ENCODE peak calls at places on chromosomes 16 and 17, in nine cellular contexts. H is epithelial cell of esophagus, O is GM06990, N is uterus, F is fibroblast of pulmonary artery, D is ovary, T is fibroblast of mammary gland, R is tibial artery, C is astrocyte of the cerebellum. X is an unnamed sample.

GRCh38 chr16:68362314-68362913 is 51.6 kb downstream of the PRMT7 start:
- DNase-seq in H (no peak), O (no peak), N (no peak), F (no peak), D (no peak), T (no peak), R (no peak), C (no peak), X (no peak)

GRCh38 chr16:66264311-66265105 is 102.0 kb upstream of the CDH5 start:
- DNase-seq in H (no peak), O (no peak), N (peak), F (no peak), D (no peak), T (no peak), R (no peak), C (no peak), X (no peak)

GRCh38 chr16:908526-909155 is 62.1 kb downstream of the LMF1 start:
- DNase-seq in H (no peak), O (no peak), N (no peak), F (no peak), D (no peak), T (no peak), R (no peak), C (no peak), X (peak)

GRCh38 chr17:1034652-1035210 is 37.8 kb downstream of the TIMM22 start:
- DNase-seq in H (no peak), O (no peak), N (no peak), F (no peak), D (no peak), T (no peak), R (no peak), C (no peak), X (no peak)

GRCh38 chr17:15744885-15745284 is 12.8 kb downstream of the TBC1D26 start:
- DNase-seq in H (no peak), O (no peak), N (no peak), F (no peak), D (no peak), T (no peak), R (no peak), C (peak), X (no peak)

GRCh38 chr17:76697702-76698465 is 12.9 kb downstream of the MXRA7 start:
- DNase-seq in H (no peak), O (no peak), N (no peak), F (peak), D (no peak), T (no peak), R (peak), C (no peak), X (no peak)

GRCh38 chr16:71626858-71627213 is 852 bp downstream of the MARVELD3 start:
- DNase-seq in H (peak), O (peak), N (no peak), F (no peak), D (no peak), T (no peak), R (peak), C (no peak), X (no peak)

GRCh38 chr16:74111583-74111982 is 185.0 kb upstream of the PSMD7 start:
- DNase-seq in H (no peak), O (no peak), N (no peak), F (no peak), D (no peak), T (no peak), R (no peak), C (no peak), X (no peak)

GRCh38 chr17:45948881-45949624 is 50.0 kb upstream of the STH start:
- DNase-seq in H (peak), O (peak), N (peak), F (peak), D (peak), T (peak), R (peak), C (no peak), X (peak)

GRCh38 chr16:73037331-73037745 is 10.6 kb downstream of the ZFHX3 start:
- DNase-seq in H (no peak), O (no peak), N (peak), F (no peak), D (no peak), T (no peak), R (peak), C (no peak), X (no peak)

GRCh38 chr16:12625068-12625467 is 178.6 kb downstream of the CPPED1 start:
- DNase-seq in H (no peak), O (no peak), N (no peak), F (no peak), D (no peak), T (no peak), R (no peak), C (no peak), X (no peak)

GRCh38 chr17:58335779-58336455 is 7.3 kb upstream of the TSPOAP1 start:
- DNase-seq in H (no peak), O (peak), N (no peak), F (no peak), D (no peak), T (no peak), R (no peak), C (no peak), X (no peak)

GRCh38 chr17:62444063-62444462 is 20.4 kb downstream of the METTL2A start:
- DNase-seq in H (no peak), O (no peak), N (no peak), F (no peak), D (no peak), T (no peak), R (no peak), C (no peak), X (no peak)

GRCh38 chr16:56815721-56816120 is 49.3 kb upstream of the SLC12A3 start:
- DNase-seq in H (no peak), O (no peak), N (no peak), F (no peak), D (no peak), T (no peak), R (no peak), C (no peak), X (no peak)

GRCh38 chr17:7173687-7174602 is 5.2 kb downstream of the ASGR1 start:
- DNase-seq in H (peak), O (no peak), N (peak), F (no peak), D (no peak), T (peak), R (peak), C (no peak), X (peak)
- TF ChIP-seq CTCF in H (peak), O (no peak), N (no peak), F (no peak), D (no peak), T (no peak), R (no peak), C (no peak), X (peak)

GRCh38 chr17:32488604-32489180 is 1.9 kb downstream of the CDK5R1 start:
- DNase-seq in H (no peak), O (no peak), N (no peak), F (no peak), D (no peak), T (no peak), R (no peak), C (no peak), X (no peak)

GRCh38 chr17:32486701-32487459 is at the start of gene CDK5R1:
- DNase-seq in H (peak), O (peak), N (peak), F (peak), D (peak), T (no peak), R (no peak), C (no peak), X (peak)

GRCh38 chr17:32486091-32486700 is 597 bp upstream of the CDK5R1 start:
- DNase-seq in H (peak), O (peak), N (peak), F (peak), D (peak), T (peak), R (no peak), C (peak), X (peak)

GRCh38 chr17:32488177-32488542 is 1.4 kb downstream of the CDK5R1 start:
- DNase-seq in H (no peak), O (no peak), N (no peak), F (no peak), D (no peak), T (no peak), R (no peak), C (no peak), X (no peak)

GRCh38 chr17:32487460-32488176 is 825 bp downstream of the CDK5R1 start:
- DNase-seq in H (peak), O (peak), N (no peak), F (no peak), D (peak), T (no peak), R (no peak), C (no peak), X (peak)
- TF ChIP-seq CTCF in H (no peak), O (peak), N (no peak), F (no peak), D (no peak), T (no peak), R (no peak), C (no peak), X (no peak)

GRCh38 chr17:42403150-42403549 is 14.9 kb upstream of the STAT3 start:
- DNase-seq in H (no peak), O (peak), N (no peak), F (no peak), D (no peak), T (no peak), R (no peak), C (no peak), X (peak)
- TF ChIP-seq CTCF in H (no peak), O (peak), N (no peak), F (peak), D (no peak), T (peak), R (peak), C (no peak), X (peak)

GRCh38 chr17:28384281-28385036 is 13.0 kb downstream of the SARM1 start:
- DNase-seq in H (no peak), O (peak), N (no peak), F (no peak), D (no peak), T (no peak), R (peak), C (no peak), X (peak)

GRCh38 chr17:28385037-28385797 is 13.7 kb downstream of the SARM1 start:
- DNase-seq in H (no peak), O (no peak), N (no peak), F (no peak), D (no peak), T (no peak), R (no peak), C (no peak), X (no peak)

GRCh38 chr17:28380572-28380907 is 9.0 kb downstream of the SARM1 start:
- DNase-seq in H (no peak), O (no peak), N (no peak), F (no peak), D (no peak), T (no peak), R (no peak), C (no peak), X (no peak)

GRCh38 chr17:28379814-28380571 is 8.5 kb downstream of the SARM1 start:
- DNase-seq in H (peak), O (no peak), N (no peak), F (peak), D (no peak), T (peak), R (no peak), C (no peak), X (no peak)

DNA sequence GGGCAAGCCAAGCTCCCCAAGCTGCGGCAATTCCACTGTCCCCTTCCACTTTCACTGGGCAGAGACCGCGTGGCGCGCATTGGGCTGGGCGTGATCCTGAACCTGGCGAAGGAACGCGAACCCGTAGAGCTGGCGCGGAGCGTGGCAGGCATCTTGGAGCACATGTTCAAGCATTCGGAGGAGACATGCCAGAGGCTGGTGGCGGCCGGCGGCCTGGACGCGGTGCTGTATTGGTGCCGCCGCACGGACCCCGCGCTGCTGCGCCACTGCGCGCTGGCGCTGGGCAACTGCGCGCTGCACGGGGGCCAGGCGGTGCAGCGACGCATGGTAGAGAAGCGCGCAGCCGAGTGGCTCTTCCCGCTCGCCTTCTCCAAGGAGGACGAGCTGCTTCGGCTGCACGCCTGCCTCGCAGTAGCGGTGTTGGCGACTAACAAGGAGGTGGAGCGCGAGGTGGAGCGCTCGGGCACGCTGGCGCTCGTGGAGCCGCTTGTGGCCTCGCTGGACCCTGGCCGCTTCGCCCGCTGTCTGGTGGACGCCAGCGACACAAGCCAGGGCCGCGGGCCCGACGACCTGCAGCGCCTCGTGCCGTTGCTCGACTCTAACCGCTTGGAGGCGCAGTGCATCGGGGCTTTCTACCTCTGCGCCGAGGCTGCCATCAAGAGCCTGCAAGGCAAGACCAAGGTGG is 9.8 kb downstream of the SARM1 start:
- DNase-seq in H (peak), O (no peak), N (no peak), F (no peak), D (no peak), T (no peak), R (no peak), C (no peak), X (peak)
- TF ChIP-seq CTCF in H (peak), O (no peak), N (no peak), F (peak), D (no peak), T (no peak), R (no peak), C (peak), X (peak)

DNA sequence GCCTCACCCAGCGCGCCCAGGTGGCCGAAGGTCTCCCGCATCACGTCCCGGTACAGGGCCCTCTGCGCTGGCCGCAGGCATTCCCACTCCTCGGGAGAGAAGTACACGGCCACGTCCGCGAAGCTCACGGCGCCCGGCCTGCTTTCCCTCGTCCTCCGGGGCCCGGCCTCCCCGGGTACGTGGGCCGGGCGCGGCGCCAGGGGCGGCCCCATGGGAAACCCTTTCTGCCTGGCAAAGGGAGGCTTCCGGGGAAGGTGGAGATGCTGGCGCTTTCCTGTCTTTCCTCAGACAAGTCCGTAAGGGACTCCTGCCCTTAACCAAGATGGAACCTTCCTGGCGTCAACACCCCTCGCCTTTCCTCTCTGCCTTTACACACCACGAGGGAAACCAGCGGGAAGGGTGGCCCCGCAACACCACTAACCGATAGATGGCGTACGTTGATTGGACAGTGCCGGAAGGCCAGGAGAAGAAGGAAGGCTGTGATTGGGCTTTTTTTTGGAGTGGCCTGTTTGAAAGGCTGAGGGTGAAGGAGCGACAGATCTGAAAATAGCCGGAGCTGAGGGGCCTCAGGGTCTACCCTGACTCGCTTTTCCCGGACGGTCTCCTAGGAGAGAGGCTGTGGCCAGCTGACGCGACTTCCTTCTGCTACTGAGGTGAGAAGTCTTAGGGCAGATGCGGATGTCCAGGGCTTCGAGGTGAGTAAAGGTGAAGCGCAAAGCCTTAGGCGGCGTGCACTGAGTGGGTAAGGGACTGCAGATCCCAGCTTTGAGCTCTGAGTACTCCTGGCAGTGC is at the start of gene ZNF785:
- DNase-seq in H (peak), O (peak), N (peak), F (peak), D (peak), T (peak), R (peak), C (peak), X (peak)
- TF ChIP-seq CTCF in H (peak), O (peak), N (peak), F (no peak), D (peak), T (no peak), R (no peak), C (no peak), X (peak)

GRCh38 chr16:57938936-57939871 is 31.7 kb downstream of the CNGB1 start:
- DNase-seq in H (peak), O (no peak), N (peak), F (peak), D (no peak), T (peak), R (peak), C (peak), X (no peak)
- TF ChIP-seq CTCF in H (no peak), O (peak), N (no peak), F (peak), D (no peak), T (no peak), R (no peak), C (peak), X (no peak)

X was measured in GM13977.